ENCODE peak calls at places on chromosomes 7 and 10, in four cellular contexts. B, D, H and Y are unnamed samples.

GRCh38 chr7:1666251-1666778 is 3.8 kb upstream of the ELFN1 start:
- DNase-seq in D (no peak), H (no peak), B (no peak), Y (peak)

GRCh38 chr10:29714096-29714874 is 79.5 kb upstream of the SVIL start:
- DNase-seq in H (peak), B (peak), D (no peak), Y (peak)

GRCh38 chr7:82699773-82700186 is 256.2 kb upstream of the CACNA2D1 start:
- DNase-seq in D (no peak), B (no peak), H (peak), Y (peak)

GRCh38 chr10:82377608-82378007 is 502.6 kb downstream of the NRG3 start:
- DNase-seq in B (peak), D (no peak), H (no peak), Y (no peak)

GRCh38 chr10:104197364-104197763 is 34.8 kb downstream of the CFAP43 start:
- DNase-seq in H (peak), D (no peak), B (no peak), Y (no peak)

GRCh38 chr7:50330254-50330653 is 25.7 kb downstream of the IKZF1 start:
- DNase-seq in D (no peak), H (no peak), B (no peak), Y (no peak)

GRCh38 chr7:17244786-17245185 is 53.7 kb upstream of the AHR start:
- DNase-seq in B (no peak), D (no peak), H (no peak), Y (no peak)

GRCh38 chr10:26869528-26869927 is 8.8 kb upstream of the ABI1 start:
- DNase-seq in B (no peak), D (no peak), H (peak), Y (no peak)

GRCh38 chr7:105776068-105776790 is 100.2 kb downstream of the ATXN7L1 start:
- DNase-seq in H (peak), B (peak), D (no peak), Y (peak)

GRCh38 chr10:11489591-11489990 is 121.9 kb downstream of the USP6NL start:
- DNase-seq in B (no peak), H (no peak), D (no peak), Y (no peak)

GRCh38 chr10:58115218-58116050 is 152.3 kb downstream of the IPMK start:
- DNase-seq in D (no peak), H (no peak), B (no peak), Y (no peak)

GRCh38 chr10:113893570-113893969 is 39.1 kb downstream of the NHLRC2 start:
- DNase-seq in D (no peak), H (no peak), B (no peak), Y (no peak)

GRCh38 chr7:4204530-4205165 is 477.4 kb upstream of the FOXK1 start:
- DNase-seq in B (no peak), H (no peak), D (no peak), Y (no peak)

GRCh38 chr7:134613623-134614347 is 32.9 kb upstream of the BPGM start:
- DNase-seq in H (peak), B (peak), D (no peak), Y (peak)

GRCh38 chr10:24476913-24477312 is 246.8 kb downstream of the ARHGAP21 start:
- DNase-seq in B (no peak), D (no peak), H (no peak), Y (no peak)

GRCh38 chr10:6141296-6142151 is 52.7 kb downstream of the RBM17 start:
- DNase-seq in B (no peak), H (peak), D (no peak), Y (peak)

GRCh38 chr7:80816806-80817205 is 102.0 kb downstream of the SEMA3C start:
- DNase-seq in D (no peak), H (no peak), B (no peak), Y (no peak)

GRCh38 chr7:1899201-1899600 is 229.1 kb downstream of the ELFN1 start:
- DNase-seq in H (no peak), D (no peak), B (peak), Y (no peak)

GRCh38 chr7:4629287-4629905 is 52.7 kb upstream of the FOXK1 start:
- DNase-seq in D (no peak), H (no peak), B (no peak), Y (no peak)

GRCh38 chr7:156606135-156606534 is 34.4 kb upstream of the RNF32 start:
- DNase-seq in H (no peak), B (no peak), D (no peak), Y (no peak)

GRCh38 chr10:13624630-13625029 is 37.9 kb downstream of the PRPF18 start:
- DNase-seq in B (no peak), D (no peak), H (no peak), Y (no peak)

GRCh38 chr7:137967143-137968018 is 34.5 kb downstream of the CREB3L2 start:
- DNase-seq in D (no peak), H (no peak), B (no peak), Y (peak)

GRCh38 chr7:121153995-121154394 is 165.5 kb downstream of the CPED1 start:
- DNase-seq in D (no peak), B (no peak), H (no peak), Y (no peak)

GRCh38 chr10:96096958-96097357 is 33.1 kb upstream of the ZNF518A start:
- DNase-seq in D (no peak), B (no peak), H (no peak), Y (no peak)

GRCh38 chr7:101017099-101017777 is 2.6 kb upstream of the MUC17 start:
- DNase-seq in D (peak), B (peak), H (peak), Y (peak)